ENCODE peak calls at places on chromosomes 6 and 20, in nine cellular contexts. V, L, B, J, Z, N, R, A and M are unnamed samples.

GRCh38 chr6:111909238-111909637 is 36.0 kb upstream of the FYN start:
- DNase-seq in J (no peak), V (no peak), L (no peak), Z (no peak), N (no peak), B (no peak), A (no peak), R (no peak), M (no peak)

GRCh38 chr6:142297605-142297995 is 4.2 kb upstream of the ADGRG6 start:
- DNase-seq in L (no peak), B (no peak), A (no peak), Z (no peak), V (no peak), R (no peak), J (no peak), N (no peak), M (no peak)

GRCh38 chr20:49928411-49929141 is 7.6 kb upstream of the RNF114 start:
- DNase-seq in J (peak), V (peak), L (peak), A (peak), B (peak), R (peak), Z (peak), N (peak), M (peak)

GRCh38 chr20:59159091-59159821 is 4.4 kb upstream of the ZNF831 start:
- DNase-seq in B (no peak), Z (peak), N (peak), L (no peak), J (peak), R (no peak), V (no peak), A (peak), M (no peak)

GRCh38 chr6:163490826-163491577 is 76.5 kb downstream of the QKI start:
- DNase-seq in N (peak), Z (peak), R (peak), A (no peak), J (peak), L (peak), B (no peak), V (peak), M (peak)

GRCh38 chr6:41122373-41122772 is 31.8 kb downstream of the TREML1 start:
- DNase-seq in L (no peak), Z (no peak), A (no peak), B (no peak), N (no peak), R (peak), J (no peak), V (no peak), M (no peak)

GRCh38 chr20:40758790-40759189 is 69.8 kb upstream of the MAFB start:
- DNase-seq in R (no peak), A (no peak), L (no peak), N (no peak), V (no peak), J (no peak), Z (no peak), B (no peak), M (no peak)

GRCh38 chr6:104705916-104706442 is 153.7 kb downstream of the HACE1 start:
- DNase-seq in A (no peak), N (no peak), V (no peak), R (no peak), L (no peak), Z (no peak), J (no peak), B (no peak), M (no peak)

GRCh38 chr6:524803-525202 is 132.1 kb downstream of the HUS1B start:
- DNase-seq in V (no peak), A (no peak), Z (no peak), B (no peak), L (no peak), J (no peak), R (no peak), N (no peak), M (no peak)

GRCh38 chr20:59822291-59823029 is 111.0 kb downstream of the SYCP2 start:
- DNase-seq in Z (no peak), R (no peak), V (peak), B (no peak), J (no peak), N (no peak), A (no peak), L (no peak), M (no peak)

GRCh38 chr20:24767623-24768100 is 181.4 kb upstream of the CST7 start:
- DNase-seq in A (no peak), B (no peak), Z (no peak), J (no peak), V (peak), N (no peak), L (no peak), R (no peak), M (no peak)

GRCh38 chr20:43844778-43845614 is 69.7 kb upstream of the TOX2 start:
- DNase-seq in B (no peak), Z (no peak), R (peak), L (peak), N (no peak), J (peak), A (no peak), V (peak), M (peak)

GRCh38 chr20:57378646-57379262 is 12.4 kb upstream of the RBM38 start:
- DNase-seq in R (no peak), Z (no peak), V (no peak), N (no peak), L (no peak), B (no peak), J (no peak), A (no peak), M (no peak)

GRCh38 chr6:4670824-4671409 is 105.3 kb upstream of the CDYL start:
- DNase-seq in A (no peak), N (no peak), L (no peak), R (peak), J (peak), V (no peak), Z (no peak), B (no peak), M (no peak)

GRCh38 chr6:130118236-130118635 is 99.9 kb downstream of the L3MBTL3 start:
- DNase-seq in Z (no peak), N (no peak), L (no peak), J (no peak), R (no peak), A (no peak), B (no peak), V (no peak), M (no peak)

GRCh38 chr20:16518068-16518783 is 55.0 kb downstream of the KIF16B start:
- DNase-seq in R (peak), L (no peak), Z (peak), N (no peak), A (no peak), B (no peak), V (peak), J (peak), M (no peak)

GRCh38 chr6:73024598-73024997 is 200.7 kb downstream of the KHDC1L start:
- DNase-seq in Z (no peak), B (no peak), A (no peak), R (no peak), V (no peak), N (no peak), J (peak), L (no peak), M (no peak)

GRCh38 chr6:158417760-158418098 is 105.5 kb downstream of the TULP4 start:
- DNase-seq in R (peak), N (no peak), A (no peak), V (no peak), B (no peak), J (peak), Z (peak), L (no peak), M (no peak)

GRCh38 chr20:20333866-20334265 is 34.0 kb upstream of the INSM1 start:
- DNase-seq in N (no peak), A (no peak), V (no peak), R (no peak), Z (no peak), B (no peak), J (no peak), L (no peak), M (no peak)

GRCh38 chr20:52313335-52313963 is 121.9 kb upstream of the ZFP64 start:
- DNase-seq in B (no peak), Z (peak), J (peak), L (no peak), N (no peak), A (no peak), R (peak), V (peak), M (peak)

GRCh38 chr6:169828176-169828575 is 76.8 kb downstream of the ERMARD start:
- DNase-seq in L (no peak), B (no peak), V (peak), N (no peak), A (no peak), J (no peak), R (no peak), Z (no peak), M (no peak)

GRCh38 chr20:12306107-12306506 is 388.4 kb downstream of the BTBD3 start:
- DNase-seq in J (no peak), B (no peak), V (no peak), R (peak), N (no peak), L (no peak), A (no peak), Z (no peak), M (no peak)

GRCh38 chr6:37877373-37878149 is 58.0 kb downstream of the ZFAND3 start:
- DNase-seq in R (no peak), V (no peak), B (no peak), N (no peak), J (no peak), Z (no peak), A (no peak), L (no peak), M (no peak)